ENCODE peak calls at places on chromosomes 5 and 9, in nine cellular contexts. S, L, Q, D, O, W, U, P and M are unnamed samples.

GRCh38 chr9:10661376-10661775 is 48.6 kb upstream of the PTPRD start:
- DNase-seq in S (no peak), L (no peak), Q (no peak), D (no peak), O (no peak), W (no peak), U (no peak), P (no peak), M (no peak)

GRCh38 chr5:69432412-69433206 is 17.7 kb downstream of the MARVELD2 start:
- DNase-seq in S (no peak), L (no peak), Q (no peak), D (no peak), O (no peak), W (no peak), U (no peak), P (no peak), M (no peak)

GRCh38 chr5:142783601-142784291 is 13.6 kb downstream of the ARHGAP26 start:
- DNase-seq in S (no peak), L (no peak), Q (no peak), D (no peak), O (no peak), W (no peak), U (peak; percentile 37), P (no peak), M (peak; percentile 74)

GRCh38 chr5:4015709-4016108 is 420.1 kb downstream of the IRX1 start:
- DNase-seq in S (no peak), L (no peak), Q (no peak), D (no peak), O (no peak), W (no peak), U (no peak), P (no peak), M (no peak)

GRCh38 chr5:154868702-154869101 is 10.3 kb downstream of the CNOT8 start:
- DNase-seq in S (peak; percentile 25), L (no peak), Q (no peak), D (peak; percentile 8), O (no peak), W (no peak), U (no peak), P (no peak), M (peak; percentile 42)

GRCh38 chr5:149937610-149938009 is 7.0 kb downstream of the PDE6A start:
- DNase-seq in S (no peak), L (no peak), Q (no peak), D (no peak), O (peak; percentile 70), W (no peak), U (no peak), P (no peak), M (no peak)

GRCh38 chr9:107600060-107600573 is 110.5 kb upstream of the KLF4 start:
- DNase-seq in S (no peak), L (no peak), Q (no peak), D (no peak), O (no peak), W (no peak), U (no peak), P (peak; percentile 58), M (no peak)

GRCh38 chr9:122036988-122037387 is 56.1 kb downstream of the TTLL11 start:
- DNase-seq in S (no peak), L (no peak), Q (no peak), D (peak; percentile 68), O (peak; percentile 48), W (no peak), U (no peak), P (no peak), M (no peak)

GRCh38 chr9:96122756-96123155 is 179.2 kb downstream of the HSD17B3 start:
- DNase-seq in S (no peak), L (no peak), Q (no peak), D (peak; percentile 58), O (no peak), W (no peak), U (no peak), P (no peak), M (no peak)

GRCh38 chr9:108768739-108769138 is 87.0 kb downstream of the ACTL7B start:
- DNase-seq in S (no peak), L (no peak), Q (no peak), D (no peak), O (no peak), W (no peak), U (no peak), P (no peak), M (no peak)

GRCh38 chr5:44002381-44002901 is 386.8 kb downstream of the FGF10 start:
- DNase-seq in S (no peak), L (peak; percentile 3), Q (peak; percentile 2), D (peak; percentile 37), O (no peak), W (peak; percentile 16), U (no peak), P (no peak), M (no peak)

GRCh38 chr9:1198085-1198484 is 147.9 kb downstream of the DMRT2 start:
- DNase-seq in S (no peak), L (no peak), Q (no peak), D (peak; percentile 34), O (peak; percentile 45), W (no peak), U (no peak), P (no peak), M (no peak)

GRCh38 chr9:99040911-99041582 is 63.9 kb upstream of the TGFBR1 start:
- DNase-seq in S (no peak), L (no peak), Q (no peak), D (peak; percentile 87), O (no peak), W (peak; percentile 94), U (no peak), P (no peak), M (no peak)

GRCh38 chr9:100670719-100671118 is 92.8 kb downstream of the CAVIN4 start:
- DNase-seq in S (no peak), L (no peak), Q (no peak), D (no peak), O (no peak), W (no peak), U (no peak), P (no peak), M (no peak)

GRCh38 chr5:6832994-6833393 is 119.8 kb downstream of the TENT4A start:
- DNase-seq in S (no peak), L (no peak), Q (no peak), D (no peak), O (no peak), W (peak; percentile 13), U (no peak), P (no peak), M (no peak)

GRCh38 chr9:115024925-115025535 is 92.9 kb downstream of the TNC start:
- DNase-seq in S (no peak), L (no peak), Q (no peak), D (no peak), O (no peak), W (no peak), U (no peak), P (no peak), M (no peak)

GRCh38 chr5:55407059-55407684 is 99.4 kb downstream of the MTREX start:
- DNase-seq in S (no peak), L (peak; percentile 35), Q (peak; percentile 22), D (peak; percentile 64), O (peak; percentile 33), W (no peak), U (no peak), P (no peak), M (no peak)

GRCh38 chr5:80591352-80591751 is 21.3 kb upstream of the ANKRD34B start:
- DNase-seq in S (no peak), L (no peak), Q (no peak), D (no peak), O (no peak), W (no peak), U (no peak), P (no peak), M (no peak)

GRCh38 chr9:70994582-70994981 is 126.8 kb downstream of the TRPM3 start:
- DNase-seq in S (no peak), L (no peak), Q (no peak), D (no peak), O (no peak), W (no peak), U (no peak), P (no peak), M (no peak)

DNA sequence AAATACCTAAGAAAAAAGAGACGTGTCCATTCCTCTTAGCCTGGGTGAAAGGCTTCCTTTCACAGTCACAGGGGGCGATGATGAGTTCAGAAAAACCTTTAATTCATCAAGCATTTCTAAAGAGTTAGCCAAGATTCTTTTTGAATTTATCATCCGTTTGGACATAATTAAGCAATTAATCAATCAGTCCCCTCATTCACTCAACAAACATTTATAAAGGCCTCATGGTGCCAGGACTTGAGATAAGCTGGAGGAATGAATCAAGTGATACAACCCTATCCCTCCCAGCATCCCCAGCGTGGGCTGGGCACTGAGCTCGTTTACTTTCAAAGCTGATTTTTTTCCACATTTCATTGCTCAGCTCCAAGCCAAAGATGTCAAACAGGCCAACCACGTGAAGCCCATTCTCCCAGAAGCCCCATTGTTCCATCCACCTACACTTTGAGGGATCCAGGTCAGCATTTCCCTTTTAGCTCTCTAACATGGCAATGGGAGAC is 140.5 kb downstream of the SLIT3 start:
- DNase-seq in S (no peak), L (peak; percentile 38), Q (no peak), D (no peak), O (no peak), W (no peak), U (no peak), P (no peak), M (no peak)
- TF ChIP-seq CTCF in S (no peak), L (peak; percentile 42), Q (peak; percentile 9), D (no peak), O (no peak), W (peak; percentile 37), U (no peak), P (no peak), M (peak; percentile 17)

DNA sequence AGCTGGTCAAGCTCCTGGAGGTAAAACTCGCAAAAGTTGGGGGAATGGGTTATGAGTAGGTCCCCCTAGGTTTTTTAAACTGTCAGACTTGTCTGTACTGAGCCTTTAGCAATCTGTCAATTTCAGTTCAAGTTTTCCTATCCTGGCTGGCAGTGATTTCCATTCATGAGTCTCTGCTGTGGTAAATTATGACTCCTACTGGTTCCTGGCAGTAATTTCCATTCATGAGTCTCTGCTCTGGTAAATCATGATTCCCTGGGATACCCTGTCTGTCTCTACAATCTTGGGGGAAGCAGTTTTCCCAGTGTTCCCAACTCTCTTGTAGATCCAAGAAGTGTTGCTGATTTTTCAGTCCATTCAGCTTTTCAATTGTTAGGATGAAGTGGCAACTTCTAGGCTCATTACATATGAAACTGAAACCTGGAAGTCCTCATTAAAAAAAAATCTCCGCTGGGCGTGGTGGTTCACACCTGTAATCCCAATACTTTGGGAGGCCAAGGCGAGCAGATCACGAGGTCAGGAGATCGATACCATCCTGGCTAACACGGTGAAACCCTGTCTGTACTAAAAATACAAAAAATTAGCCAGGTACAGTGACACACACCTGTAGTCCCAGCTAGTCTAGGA is 91.3 kb upstream of the GPBP1 start:
- DNase-seq in S (no peak), L (no peak), Q (peak; percentile 32), D (peak; percentile 10), O (peak; percentile 57), W (no peak), U (no peak), P (no peak), M (no peak)
- TF ChIP-seq CTCF in S (peak; percentile 49), L (peak; percentile 32), Q (peak; percentile 52), D (peak; percentile 34), O (peak; percentile 15), W (peak; percentile 32), U (no peak), P (no peak), M (no peak)

GRCh38 chr5:129619782-129620181 is 128.1 kb upstream of the MINAR2 start:
- DNase-seq in S (no peak), L (no peak), Q (no peak), D (no peak), O (no peak), W (no peak), U (no peak), P (no peak), M (no peak)
- TF ChIP-seq CTCF in S (no peak), L (no peak), Q (no peak), D (no peak), O (no peak), W (no peak), U (no peak), P (no peak), M (no peak)

GRCh38 chr9:136267261-136268111 is 21.9 kb upstream of the QSOX2 start:
- DNase-seq in S (no peak), L (peak; percentile 54), Q (peak; percentile 56), D (peak; percentile 78), O (peak; percentile 99), W (no peak), U (peak; percentile 84), P (peak; percentile 81), M (peak; percentile 86)
- TF ChIP-seq CTCF in S (no peak), L (peak; percentile 43), Q (peak; percentile 18), D (peak; percentile 43), O (no peak), W (peak; percentile 44), U (peak; percentile 18), P (no peak), M (no peak)